ENCODE peak calls at places on chromosomes 3 and 15, in eight cellular contexts. Y, M, H, S, G, V, T and O are unnamed samples.

GRCh38 chr3:108153451-108153981 is 62.7 kb upstream of the CD47 start:
- DNase-seq in T (no peak), S (peak), V (no peak), G (no peak), H (no peak), Y (no peak), M (no peak), O (no peak)

GRCh38 chr3:114659109-114660081 is 365.6 kb downstream of the TIGIT start:
- DNase-seq in H (peak), V (no peak), S (no peak), T (no peak), M (no peak), Y (no peak), G (no peak), O (no peak)

GRCh38 chr3:118801899-118802298 is 232.7 kb downstream of the IGSF11 start:
- DNase-seq in V (no peak), G (no peak), Y (no peak), H (peak), M (no peak), T (no peak), S (no peak), O (no peak)

GRCh38 chr3:94269763-94270162 is 206.9 kb downstream of the NSUN3 start:
- DNase-seq in G (no peak), T (no peak), V (no peak), Y (no peak), H (no peak), S (no peak), M (no peak), O (no peak)

GRCh38 chr3:197456271-197457091 is 99.3 kb downstream of the BDH1 start:
- DNase-seq in Y (peak), M (peak), H (peak), V (peak), G (peak), S (peak), T (no peak), O (no peak)

GRCh38 chr15:42037650-42038049 is 16.8 kb upstream of the PLA2G4E start:
- DNase-seq in G (no peak), Y (no peak), S (no peak), H (peak), T (no peak), M (peak), V (no peak), O (no peak)

GRCh38 chr3:23079976-23080375 is 123.2 kb upstream of the UBE2E2 start:
- DNase-seq in H (no peak), G (no peak), Y (no peak), S (no peak), T (no peak), V (peak), M (no peak), O (no peak)

GRCh38 chr3:11919390-11919789 is 72.7 kb upstream of the TAMM41 start:
- DNase-seq in S (no peak), M (no peak), T (no peak), V (no peak), H (no peak), G (peak), Y (no peak), O (no peak)

GRCh38 chr3:196149375-196149774 is 61.8 kb downstream of the ZDHHC19 start:
- DNase-seq in S (no peak), H (no peak), M (no peak), V (no peak), T (no peak), Y (no peak), G (no peak), O (no peak)

GRCh38 chr3:4474683-4475490 is 7.8 kb upstream of the SUMF1 start:
- DNase-seq in S (no peak), T (peak), V (no peak), Y (peak), G (no peak), M (no peak), H (peak), O (no peak)

DNA sequence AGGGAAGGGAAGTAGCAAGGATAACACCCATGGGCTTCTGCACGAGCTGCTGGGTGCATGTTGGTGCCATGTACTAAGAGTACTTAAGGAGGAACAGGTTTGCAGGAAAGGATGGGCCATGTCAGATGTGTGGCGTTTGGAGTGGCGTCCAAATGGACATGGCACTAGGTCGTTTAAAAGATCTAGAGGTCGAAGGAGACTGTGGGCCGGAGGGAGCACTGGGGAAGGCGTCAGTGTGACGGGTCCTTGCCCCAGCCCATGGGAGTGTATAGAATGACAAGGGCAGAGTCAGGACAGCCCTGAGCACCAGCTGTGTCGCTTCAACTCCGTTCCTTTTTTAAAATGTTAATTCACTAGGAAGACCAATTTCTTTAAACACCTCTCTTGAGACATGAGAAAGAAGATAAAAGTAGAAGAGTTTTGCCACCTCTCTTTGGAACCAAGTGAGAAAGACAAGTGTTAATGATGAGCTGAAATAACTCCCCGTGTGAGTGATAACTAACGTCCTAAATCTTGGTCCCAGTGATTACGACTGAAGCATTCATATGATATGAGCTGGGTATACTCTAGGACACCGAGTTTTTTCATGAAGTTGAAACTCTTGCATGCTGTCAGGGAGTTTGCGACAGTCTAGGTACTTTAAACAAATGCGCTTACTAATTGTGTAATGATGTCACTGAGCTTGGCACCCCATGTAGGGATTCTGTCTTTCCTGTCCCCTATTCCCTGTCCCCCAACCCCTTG is 23.8 kb downstream of the LYSMD4 start:
- DNase-seq in S (no peak), M (no peak), H (no peak), G (no peak), V (no peak), Y (no peak), T (no peak), O (no peak)
- H3K27ac ChIP-seq in S (peak), M (peak), H (peak), G (peak), V (peak), Y (peak), T (peak), O (peak)

GRCh38 chr15:70525551-70525950 is 237.8 kb downstream of the UACA start:
- DNase-seq in V (no peak), S (no peak), Y (no peak), G (no peak), T (no peak), M (no peak), H (no peak), O (no peak)
- H3K27ac ChIP-seq in V (peak), S (no peak), Y (no peak), G (no peak), T (no peak), M (no peak), H (no peak), O (no peak)

DNA sequence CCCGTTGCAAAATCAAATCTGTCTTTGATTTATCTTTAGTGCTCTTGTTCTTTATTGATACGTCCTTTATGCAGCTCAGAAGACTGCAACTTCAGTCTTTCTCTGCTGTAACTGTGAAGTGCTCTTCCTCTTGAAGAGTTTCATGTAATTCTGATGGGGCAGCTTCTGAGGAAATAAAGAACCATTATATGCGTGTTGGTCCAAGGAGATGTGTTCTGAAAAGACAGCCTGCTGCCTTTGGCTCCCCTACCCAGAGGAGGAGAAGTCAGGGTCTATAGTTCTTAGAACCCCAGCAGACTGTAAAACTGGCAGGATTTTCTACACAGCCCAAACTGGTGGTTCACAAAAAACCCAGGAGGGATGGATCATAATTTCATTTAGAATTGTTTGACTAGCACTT is 22.4 kb upstream of the ABHD10 start:
- DNase-seq in T (no peak), M (no peak), V (no peak), H (no peak), S (no peak), Y (no peak), G (no peak), O (no peak)
- H3K27ac ChIP-seq in T (no peak), M (peak), V (no peak), H (no peak), S (peak), Y (no peak), G (no peak), O (no peak)

DNA sequence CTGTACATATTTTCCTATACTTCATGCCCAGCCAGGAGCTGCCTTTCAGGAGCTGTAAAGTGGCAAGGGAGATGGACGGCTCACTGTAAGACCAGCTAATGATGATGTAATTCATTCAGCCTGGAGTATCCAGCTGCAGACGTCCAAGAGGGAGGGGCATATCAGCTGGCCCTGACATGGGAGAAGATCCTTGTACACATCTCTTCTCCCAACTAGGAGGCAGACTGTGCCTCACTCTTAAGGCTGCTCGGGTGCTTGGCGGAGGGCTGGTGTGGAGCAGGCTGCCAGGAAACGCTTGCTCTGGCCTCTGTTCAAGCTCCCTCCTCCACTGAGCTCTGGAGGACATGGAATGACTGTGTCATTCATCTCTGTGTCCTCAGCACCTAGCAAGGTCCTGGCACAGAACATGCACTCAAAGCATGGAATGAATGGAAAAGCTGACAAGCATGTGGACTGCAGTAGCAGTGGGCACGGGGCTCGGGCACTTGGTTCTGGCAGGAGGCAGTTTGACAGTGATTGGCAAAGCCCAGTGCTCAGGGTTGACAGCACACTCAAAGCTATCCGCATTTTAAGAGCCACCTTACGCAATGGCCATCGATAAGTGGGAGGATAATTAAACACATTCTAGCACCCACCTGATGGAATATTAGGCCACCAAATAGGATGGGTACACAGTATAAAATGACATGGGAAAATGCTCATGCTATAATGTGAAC is 72.4 kb downstream of the TBC1D2B start:
- DNase-seq in H (peak), T (no peak), Y (peak), S (no peak), M (peak), G (peak), V (no peak), O (peak)
- H3K27ac ChIP-seq in H (peak), T (peak), Y (peak), S (no peak), M (no peak), G (peak), V (no peak), O (no peak)

DNA sequence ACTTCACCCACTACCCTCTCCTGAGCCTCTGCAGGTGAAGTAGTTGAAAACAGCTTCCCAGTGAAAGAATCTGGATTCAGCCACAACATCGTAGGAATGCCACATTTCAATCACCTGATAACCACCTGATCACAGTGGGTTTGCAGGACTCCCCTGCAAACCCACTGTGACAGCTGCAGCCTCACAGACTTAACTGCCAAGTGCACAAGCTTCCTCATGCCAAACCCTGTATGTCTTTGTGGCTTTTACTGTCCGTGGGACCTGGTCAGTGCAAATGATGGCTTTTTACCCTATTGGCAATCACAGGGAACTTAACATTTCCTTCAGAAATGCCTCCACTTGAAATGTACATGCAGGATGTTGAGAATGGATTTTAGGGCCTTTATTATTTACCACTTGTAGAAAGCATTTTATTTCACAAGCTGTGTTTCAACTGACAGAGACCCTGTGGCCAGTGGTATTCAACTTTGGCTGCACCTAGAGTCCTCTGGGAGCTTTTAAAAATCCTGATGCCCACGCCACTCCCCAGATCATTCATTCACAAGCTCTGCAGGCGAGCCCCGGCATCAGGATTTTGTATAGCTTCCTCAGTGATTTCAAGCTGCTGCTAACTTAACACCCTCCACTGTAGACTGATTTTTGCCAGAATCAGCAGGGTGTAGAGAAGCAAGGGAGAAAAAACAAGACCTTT is 49.1 kb downstream of the OXNAD1 start:
- DNase-seq in H (no peak), G (no peak), S (no peak), M (no peak), T (no peak), V (no peak), Y (no peak), O (no peak)
- H3K27ac ChIP-seq in H (no peak), G (no peak), S (no peak), M (no peak), T (no peak), V (no peak), Y (no peak), O (no peak)

DNA sequence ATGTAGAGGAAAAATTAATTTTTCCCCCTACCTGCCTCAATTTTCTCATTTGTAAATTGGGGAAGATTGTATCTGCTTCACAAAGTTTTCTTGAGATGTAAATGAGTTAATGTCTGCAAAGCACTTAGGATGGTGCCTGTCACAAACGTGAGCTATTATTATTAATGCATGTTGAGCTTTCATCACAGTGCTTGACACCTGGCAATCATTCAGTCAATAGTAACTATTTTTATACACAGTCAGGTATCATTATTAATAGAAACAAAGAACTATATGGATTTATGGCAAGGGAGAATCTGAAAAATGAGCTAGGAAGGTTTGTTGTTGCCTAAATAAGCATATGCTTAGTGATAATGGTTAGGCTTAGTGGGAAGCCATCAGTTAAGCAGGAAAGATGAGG is 238.2 kb upstream of the GRM7 start:
- DNase-seq in G (no peak), M (no peak), T (no peak), Y (no peak), S (no peak), H (no peak), V (no peak), O (no peak)
- H3K27ac ChIP-seq in G (no peak), M (no peak), T (no peak), Y (no peak), S (no peak), H (no peak), V (no peak), O (no peak)

DNA sequence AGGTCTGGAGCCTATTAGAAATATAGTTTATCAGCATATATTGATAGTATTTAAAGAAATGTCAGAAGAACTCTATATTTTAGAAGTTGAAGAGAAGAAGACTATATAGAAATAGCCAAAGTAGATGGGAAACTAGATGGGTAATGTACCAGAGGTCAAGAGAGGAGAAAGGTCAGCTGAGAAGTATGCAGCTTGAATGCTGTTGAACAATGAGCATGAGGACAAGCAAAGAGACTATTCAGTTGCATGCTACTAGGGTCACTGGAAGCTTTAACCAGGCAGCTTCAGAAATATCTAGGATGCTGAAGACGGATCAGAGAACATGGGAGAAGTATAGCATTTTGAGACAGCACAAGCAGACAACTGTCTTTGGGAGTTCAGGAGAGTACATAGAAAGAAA is 19.6 kb upstream of the TIPARP start:
- DNase-seq in Y (no peak), G (no peak), M (no peak), H (no peak), S (no peak), T (no peak), V (no peak), O (no peak)
- H3K27ac ChIP-seq in Y (no peak), G (no peak), M (no peak), H (no peak), S (no peak), T (no peak), V (no peak), O (no peak)

GRCh38 chr3:149472393-149472792 is 2.1 kb upstream of the TM4SF4 start:
- DNase-seq in M (no peak), T (no peak), G (no peak), S (no peak), V (no peak), Y (no peak), H (no peak), O (no peak)

GRCh38 chr3:149471991-149472390 is 2.5 kb upstream of the TM4SF4 start:
- DNase-seq in T (no peak), H (no peak), G (no peak), S (no peak), Y (no peak), V (no peak), M (no peak), O (no peak)

GRCh38 chr3:149473991-149474819 is at the start of gene TM4SF4:
- DNase-seq in Y (no peak), H (no peak), M (no peak), S (no peak), T (no peak), G (no peak), V (peak), O (no peak)

GRCh38 chr3:149475451-149476060 is 1.1 kb downstream of the TM4SF4 start:
- DNase-seq in V (no peak), G (no peak), Y (no peak), H (no peak), T (no peak), S (no peak), M (no peak), O (no peak)

GRCh38 chr3:149473314-149473990 is 1.0 kb upstream of the TM4SF4 start:
- DNase-seq in M (no peak), T (peak), Y (peak), G (no peak), H (no peak), V (peak), S (peak), O (peak)
- H3K27ac ChIP-seq in M (no peak), T (peak), Y (peak), G (peak), H (peak), V (peak), S (no peak), O (peak)